ENCODE peak calls at places on chromosomes 3 and 15, in nine cellular contexts. G is sigmoid colon; L is uterus; F is WTC11; O is lower lobe of right lung; C is HFF-Myc; B is pancreas; M is dorsolateral prefrontal cortex; T is CD4-positive, alpha-beta T cell. Z is an unnamed sample.
A peak's percentile ranks its signal among the peaks of the same experiment; 100 is the strongest.

GRCh38 chr15:35705885-35706590 is 160.1 kb upstream of the DPH6 start:
- DNase-seq in G (no peak), L (no peak), F (no peak), O (no peak), C (no peak), B (peak; percentile 17), M (no peak), T (no peak), Z (no peak)

GRCh38 chr3:126501054-126501453 is 16.5 kb downstream of the UROC1 start:
- DNase-seq in G (no peak), L (no peak), F (no peak), O (no peak), C (no peak), B (no peak), M (no peak), T (no peak), Z (no peak)

GRCh38 chr3:52108302-52109232 is 45.7 kb downstream of the POC1A start:
- DNase-seq in G (peak; percentile 64), L (peak; percentile 52), F (peak; percentile 30), O (peak; percentile 23), C (no peak), B (peak; percentile 18), M (peak; percentile 78), T (no peak), Z (peak; percentile 45)

GRCh38 chr3:150015906-150016305 is 45.2 kb upstream of the PFN2 start:
- DNase-seq in G (no peak), L (no peak), F (no peak), O (no peak), C (no peak), B (no peak), M (no peak), T (no peak), Z (no peak)

GRCh38 chr15:51869074-51869425 is 39.6 kb downstream of the TMOD3 start:
- DNase-seq in G (no peak), L (no peak), F (no peak), O (no peak), C (no peak), B (no peak), M (no peak), T (no peak), Z (no peak)

GRCh38 chr15:79160211-79160610 is 69.6 kb upstream of the RASGRF1 start:
- DNase-seq in G (no peak), L (no peak), F (no peak), O (no peak), C (no peak), B (no peak), M (no peak), T (no peak), Z (no peak)

GRCh38 chr3:54817628-54818027 is 110.2 kb downstream of the LRTM1 start:
- DNase-seq in G (no peak), L (no peak), F (no peak), O (no peak), C (no peak), B (no peak), M (no peak), T (no peak), Z (no peak)

GRCh38 chr3:73143821-73144237 is 82.4 kb downstream of the EBLN2 start:
- DNase-seq in G (no peak), L (no peak), F (no peak), O (no peak), C (no peak), B (no peak), M (no peak), T (no peak), Z (no peak)

GRCh38 chr3:184198509-184198908 is 12.5 kb downstream of the ABCF3 start:
- DNase-seq in G (no peak), L (no peak), F (no peak), O (no peak), C (no peak), B (no peak), M (no peak), T (no peak), Z (no peak)

GRCh38 chr15:50162988-50163718 is 18.8 kb upstream of the SLC27A2 start:
- DNase-seq in G (no peak), L (no peak), F (no peak), O (no peak), C (no peak), B (no peak), M (no peak), T (no peak), Z (no peak)

GRCh38 chr3:127408022-127408683 is 120.3 kb upstream of the PRR20G start:
- DNase-seq in G (peak; percentile 38), L (no peak), F (no peak), O (no peak), C (no peak), B (no peak), M (no peak), T (no peak), Z (no peak)

GRCh38 chr3:52202384-52203077 is 4.6 kb downstream of the ALAS1 start:
- DNase-seq in G (no peak), L (no peak), F (no peak), O (no peak), C (no peak), B (no peak), M (no peak), T (no peak), Z (peak; percentile 67)

GRCh38 chr3:172153335-172153861 is 114.0 kb downstream of the FNDC3B start:
- DNase-seq in G (peak; percentile 98), L (peak; percentile 92), F (no peak), O (peak; percentile 90), C (peak; percentile 89), B (peak; percentile 87), M (peak; percentile 77), T (peak; percentile 8), Z (peak; percentile 91)

GRCh38 chr3:4426782-4427344 is 40.2 kb downstream of the SUMF1 start:
- DNase-seq in G (no peak), L (no peak), F (no peak), O (no peak), C (peak; percentile 82), B (no peak), M (no peak), T (no peak), Z (no peak)

GRCh38 chr15:73700041-73700842 is 16.1 kb downstream of the CD276 start:
- DNase-seq in G (peak; percentile 89), L (peak; percentile 82), F (peak; percentile 67), O (peak; percentile 76), C (no peak), B (peak; percentile 56), M (peak; percentile 88), T (peak; percentile 63), Z (peak; percentile 58)

GRCh38 chr3:156252656-156253055 is 132.3 kb downstream of the KCNAB1 start:
- DNase-seq in G (no peak), L (no peak), F (no peak), O (no peak), C (no peak), B (no peak), M (no peak), T (no peak), Z (no peak)

GRCh38 chr3:28328188-28329151 is 20.1 kb upstream of the ZCWPW2 start:
- DNase-seq in G (no peak), L (no peak), F (no peak), O (no peak), C (no peak), B (no peak), M (no peak), T (no peak), Z (no peak)

GRCh38 chr3:159721324-159721723 is 267.3 kb upstream of the IL12A start:
- DNase-seq in G (no peak), L (no peak), F (no peak), O (no peak), C (no peak), B (no peak), M (no peak), T (no peak), Z (no peak)

GRCh38 chr3:150870406-150870805 is 34.8 kb downstream of the MINDY4B start:
- DNase-seq in G (no peak), L (no peak), F (no peak), O (no peak), C (no peak), B (no peak), M (no peak), T (no peak), Z (no peak)

DNA sequence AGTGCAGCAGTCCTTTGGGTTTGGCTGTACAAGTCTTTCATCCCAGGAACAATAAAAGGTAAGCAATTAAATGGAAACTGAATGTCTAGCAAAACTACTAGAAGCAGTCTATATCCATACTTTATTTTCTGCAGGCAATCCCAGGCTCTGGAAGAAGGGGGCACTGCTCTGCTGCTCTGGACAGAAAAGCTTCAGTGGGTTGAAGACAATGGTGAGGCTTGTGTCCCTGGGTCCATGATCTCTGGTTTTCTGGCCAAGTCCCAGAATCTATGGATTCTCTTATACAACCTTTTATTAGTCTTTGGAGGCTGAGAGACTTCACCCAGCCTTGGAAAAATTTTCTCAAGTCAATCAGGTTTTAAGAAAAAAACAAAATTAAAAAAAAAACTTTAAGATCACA is 35.6 kb downstream of the SCAP start:
- DNase-seq in G (no peak), L (no peak), F (no peak), O (no peak), C (no peak), B (no peak), M (peak; percentile 60), T (no peak), Z (no peak)
- TF ChIP-seq CTCF in G (no peak), L (no peak), F (no peak), O (no peak), C (no peak), B (no peak), M (peak; percentile 49), T (no peak), Z (no peak)

DNA sequence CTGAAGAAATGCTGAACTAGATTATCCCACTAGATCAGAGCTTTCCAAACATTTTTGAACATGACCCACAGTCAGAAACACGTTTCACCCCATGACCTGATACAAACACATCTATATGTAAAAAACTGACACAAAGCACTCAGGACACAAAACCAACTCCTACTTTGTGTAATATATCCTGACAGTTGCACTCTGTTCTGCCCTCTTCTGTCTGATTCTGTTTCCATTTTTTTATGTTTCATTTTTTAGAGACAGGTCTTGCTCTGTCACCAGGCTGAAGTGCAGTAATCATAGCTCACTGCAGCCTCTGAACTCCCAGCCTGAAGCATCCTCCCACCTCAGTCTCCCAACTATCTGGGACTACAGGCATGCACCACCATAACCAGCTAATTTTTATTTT is 15.8 kb upstream of the RFTN1 start:
- DNase-seq in G (no peak), L (no peak), F (no peak), O (no peak), C (no peak), B (no peak), M (no peak), T (no peak), Z (no peak)
- TF ChIP-seq CTCF in G (no peak), L (no peak), F (no peak), O (no peak), C (no peak), B (no peak), M (no peak), T (peak; percentile 51), Z (no peak)

DNA sequence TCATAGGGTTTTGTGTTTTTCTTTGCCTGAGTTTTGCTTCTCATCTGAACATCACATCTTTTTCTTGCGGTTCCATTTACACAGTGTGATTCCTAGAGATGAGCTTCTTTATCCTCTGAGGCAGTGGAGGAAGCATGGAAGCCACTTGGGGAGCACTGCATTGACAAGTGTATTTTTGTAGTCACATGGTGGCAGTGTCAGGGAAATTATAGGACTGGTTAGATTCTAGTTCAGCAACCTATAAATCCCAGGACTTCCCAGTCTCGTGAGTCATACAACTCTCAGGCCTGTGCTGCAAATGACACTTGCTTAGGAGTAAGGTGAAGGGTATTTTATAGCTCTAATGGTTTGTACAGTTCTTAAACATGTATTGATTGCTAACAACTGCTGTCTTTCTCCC is 58.4 kb downstream of the RBM6 start:
- DNase-seq in G (no peak), L (no peak), F (no peak), O (no peak), C (peak; percentile 50), B (no peak), M (no peak), T (no peak), Z (no peak)
- TF ChIP-seq CTCF in G (no peak), L (no peak), F (no peak), O (no peak), C (no peak), B (no peak), M (no peak), T (no peak), Z (no peak)

GRCh38 chr15:40407343-40407990 is 1.9 kb downstream of the IVD start:
- DNase-seq in G (no peak), L (no peak), F (no peak), O (no peak), C (no peak), B (no peak), M (no peak), T (no peak), Z (no peak)
- TF ChIP-seq CTCF in G (no peak), L (no peak), F (no peak), O (no peak), C (no peak), B (no peak), M (no peak), T (no peak), Z (no peak)

Z was measured in CD14-positive monocyte.